ENCODE peak calls at places on chromosomes 6 and 20, in four cellular contexts. I is heart left ventricle; T is activated CD8-positive, alpha-beta T cell treated with anti-CD3 and anti-CD28 coated beads for 36 hours; X is endothelial cell of umbilical vein. R is an unnamed sample.

GRCh38 chr6:89132087-89132486 is 13.8 kb upstream of the PM20D2 start:
- DNase-seq in I (no peak), T (no peak), X (no peak), R (no peak)

GRCh38 chr6:15922510-15923307 is 206.2 kb upstream of the MYLIP start:
- DNase-seq in I (no peak), T (no peak), X (peak; percentile 99), R (no peak)

GRCh38 chr20:49230021-49230420 is 10.8 kb downstream of the DDX27 start:
- DNase-seq in I (no peak), T (no peak), X (no peak), R (peak; percentile 33)

GRCh38 chr6:112475083-112475482 is 128.0 kb downstream of the RFPL4B start:
- DNase-seq in I (no peak), T (no peak), X (no peak), R (no peak)

GRCh38 chr20:4681971-4682370 is 39.7 kb upstream of the PRND start:
- DNase-seq in I (no peak), T (no peak), X (no peak), R (no peak)

GRCh38 chr6:148415511-148416286 is 73.1 kb downstream of the SASH1 start:
- DNase-seq in I (no peak), T (no peak), X (peak; percentile 45), R (no peak)

GRCh38 chr6:108564178-108564577 is 3.5 kb downstream of the FOXO3 start:
- DNase-seq in I (no peak), T (peak; percentile 30), X (peak; percentile 48), R (no peak)

GRCh38 chr6:33298773-33299236 is at the start of gene RGL2:
- DNase-seq in I (peak; percentile 94), T (peak; percentile 65), X (no peak), R (peak; percentile 41)

GRCh38 chr20:63917811-63918210 is 22.9 kb downstream of the DNAJC5 start:
- DNase-seq in I (no peak), T (no peak), X (no peak), R (no peak)

GRCh38 chr6:42711930-42712329 is 10.5 kb downstream of the PRPH2 start:
- DNase-seq in I (no peak), T (no peak), X (no peak), R (no peak)

GRCh38 chr20:32191873-32192272 is 15.7 kb downstream of the PLAGL2 start:
- DNase-seq in I (no peak), T (no peak), X (no peak), R (peak; percentile 7)

GRCh38 chr6:85864453-85865401 is 222.0 kb upstream of the SYNCRIP start:
- DNase-seq in I (no peak), T (no peak), X (peak; percentile 42), R (no peak)

GRCh38 chr6:120355822-120356221 is 978.5 kb downstream of the TBC1D32 start:
- DNase-seq in I (no peak), T (no peak), X (no peak), R (no peak)

GRCh38 chr6:135922170-135922569 is 70.7 kb downstream of the PDE7B start:
- DNase-seq in I (peak; percentile 31), T (no peak), X (peak; percentile 90), R (no peak)

GRCh38 chr6:166935353-166935752 is 21.0 kb downstream of the RNASET2 start:
- DNase-seq in I (no peak), T (no peak), X (no peak), R (no peak)

GRCh38 chr6:7452898-7453297 is 63.3 kb downstream of the RIOK1 start:
- DNase-seq in I (no peak), T (no peak), X (no peak), R (no peak)

DNA sequence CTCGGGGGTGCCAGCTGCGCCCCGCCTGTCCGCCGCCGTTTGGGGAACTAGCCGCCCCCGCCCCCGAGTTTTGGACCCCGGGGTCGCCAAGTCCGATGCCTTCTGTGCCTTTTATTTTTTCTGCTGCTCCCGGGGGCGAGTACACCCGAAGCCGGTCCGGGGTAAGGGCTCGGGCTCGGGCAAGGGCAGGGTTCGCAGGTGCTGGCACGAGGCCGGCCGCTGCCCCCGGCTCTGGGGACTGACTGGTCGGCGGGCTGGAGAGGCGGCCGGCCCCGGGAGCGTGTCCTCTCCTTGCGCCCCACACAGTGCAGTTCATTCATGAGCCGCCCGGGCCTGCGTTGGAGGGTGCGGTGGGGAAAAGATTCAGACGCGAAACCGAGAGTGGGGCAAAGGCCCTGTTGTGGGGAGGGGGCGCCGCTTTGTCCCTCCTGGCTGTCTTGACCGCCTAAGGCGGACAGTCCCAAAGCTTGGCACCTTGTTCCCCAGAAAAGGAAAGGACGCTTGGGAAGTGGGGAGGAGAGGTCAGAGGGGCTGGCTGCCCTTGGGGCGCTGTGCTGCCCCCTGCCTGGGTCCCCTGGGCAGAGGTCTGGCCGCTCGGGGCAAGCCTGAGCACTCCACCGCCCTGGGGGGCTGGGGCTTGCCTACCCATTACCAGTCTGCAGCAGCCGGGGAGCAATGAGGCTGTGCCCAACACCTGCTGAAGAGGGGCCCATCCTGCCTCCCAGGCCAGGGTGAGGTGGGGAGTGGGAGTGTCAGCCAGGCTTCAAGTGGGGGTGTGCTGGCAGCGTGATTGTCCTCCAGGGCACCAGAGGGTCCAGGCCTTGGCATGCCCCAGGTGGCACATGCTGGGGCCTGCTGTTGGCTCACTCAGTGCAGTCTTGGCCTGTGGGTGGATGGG is 915 bp downstream of the TMEM63B start:
- DNase-seq in I (peak; percentile 52), T (peak; percentile 44), X (peak; percentile 17), R (peak; percentile 67)
- TF ChIP-seq CTCF in I (no peak), T (no peak), X (no peak), R (no peak)

GRCh38 chr6:4848382-4849068 is 72.3 kb downstream of the CDYL start:
- DNase-seq in I (no peak), T (peak; percentile 42), X (peak; percentile 56), R (peak; percentile 55)
- TF ChIP-seq CTCF in I (peak; percentile 51), T (peak; percentile 36), X (peak; percentile 34), R (peak; percentile 29)

GRCh38 chr6:144993870-144994269 is 708.7 kb downstream of the UTRN start:
- DNase-seq in I (no peak), T (no peak), X (peak; percentile 80), R (no peak)

DNA sequence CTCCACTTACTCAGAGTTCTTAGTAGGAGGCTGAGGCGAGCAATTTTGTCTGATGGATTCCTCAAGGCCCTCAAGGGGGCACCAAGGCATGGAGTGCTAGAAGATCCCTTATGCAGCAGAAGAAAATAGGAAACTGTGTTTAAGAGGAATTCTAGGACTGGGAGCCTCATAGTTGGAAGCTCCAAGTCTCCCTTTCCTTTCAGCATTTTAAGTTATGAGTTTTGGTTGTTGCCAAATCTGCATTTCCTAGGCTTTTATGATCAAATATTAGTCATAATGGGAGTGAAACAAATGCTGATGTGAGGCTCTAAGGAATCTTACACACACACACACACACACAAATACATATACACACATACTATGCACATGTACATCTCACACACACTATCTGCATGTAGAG is 714.0 kb downstream of the UTRN start:
- DNase-seq in I (no peak), T (no peak), X (no peak), R (no peak)
- TF ChIP-seq CTCF in I (no peak), T (no peak), X (no peak), R (no peak)

GRCh38 chr6:34585108-34585507 is 29.0 kb upstream of the SPDEF start:
- DNase-seq in I (no peak), T (no peak), X (no peak), R (no peak)

GRCh38 chr6:34584694-34585093 is 28.6 kb upstream of the SPDEF start:
- DNase-seq in I (no peak), T (no peak), X (no peak), R (no peak)

GRCh38 chr6:34583861-34584604 is 27.9 kb upstream of the SPDEF start:
- DNase-seq in I (no peak), T (no peak), X (no peak), R (no peak)

GRCh38 chr6:34581561-34581920 is 25.4 kb upstream of the SPDEF start:
- DNase-seq in I (no peak), T (no peak), X (no peak), R (no peak)

GRCh38 chr6:34583461-34583860 is 27.3 kb upstream of the SPDEF start:
- DNase-seq in I (no peak), T (no peak), X (no peak), R (no peak)
- TF ChIP-seq CTCF in I (no peak), T (no peak), X (no peak), R (peak; percentile 31)

GRCh38 chr20:50456452-50457324 is 53.5 kb upstream of the PTPN1 start:
- DNase-seq in I (no peak), T (peak; percentile 42), X (no peak), R (no peak)
- TF ChIP-seq CTCF in I (no peak), T (peak; percentile 22), X (peak; percentile 29), R (no peak)

DNA sequence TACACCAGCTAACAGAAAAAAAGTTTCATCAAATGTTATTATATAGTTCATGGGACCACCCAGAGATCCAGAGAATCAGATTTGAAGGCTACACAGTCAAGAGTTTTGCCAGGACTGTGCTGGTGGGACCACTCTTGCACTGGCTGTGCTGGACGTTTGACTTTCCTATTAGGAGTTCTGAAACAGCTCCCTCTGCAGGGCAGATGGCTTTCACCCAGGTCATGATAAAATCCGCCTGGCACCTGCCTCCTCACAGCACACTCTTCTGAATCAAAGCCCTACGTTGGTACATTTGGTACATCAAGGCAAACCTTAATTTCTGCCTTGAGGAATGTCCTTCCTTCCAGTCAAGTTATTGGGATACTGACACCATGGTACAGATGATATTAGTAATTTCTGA is 302.1 kb downstream of the ZNF217 start:
- DNase-seq in I (no peak), T (peak; percentile 15), X (no peak), R (peak; percentile 27)
- TF ChIP-seq CTCF in I (no peak), T (no peak), X (no peak), R (peak; percentile 18)